ENCODE peak calls at places on chromosomes 1 and 21, in nine cellular contexts. One of them, this sample, is unnamed.

GRCh38 chr1:54188291-54188690 is 11.5 kb downstream of the CYB5RL start:
- DNase-seq in right lobe of liver: no peak
- DNase-seq in A549: no peak
- DNase-seq in tibial nerve: no peak
- DNase-seq in heart left ventricle: no peak
- DNase-seq in ovary: no peak
- DNase-seq in lower leg skin: no peak
- DNase-seq in body of pancreas: no peak
- DNase-seq in IMR-90: peak; percentile 56
- DNase-seq in this sample: no peak

GRCh38 chr1:205313681-205314308 is 7.8 kb downstream of the NUAK2 start:
- DNase-seq in right lobe of liver: no peak
- DNase-seq in A549: no peak
- DNase-seq in tibial nerve: peak; percentile 36
- DNase-seq in heart left ventricle: peak; percentile 49
- DNase-seq in ovary: peak; percentile 48
- DNase-seq in lower leg skin: no peak
- DNase-seq in body of pancreas: peak; percentile 73
- DNase-seq in IMR-90: peak; percentile 86
- DNase-seq in this sample: no peak

GRCh38 chr21:35026617-35027557 is 22.2 kb downstream of the RUNX1 start:
- DNase-seq in right lobe of liver: peak; percentile 60
- DNase-seq in A549: no peak
- DNase-seq in tibial nerve: peak; percentile 29
- DNase-seq in heart left ventricle: peak; percentile 64
- DNase-seq in ovary: no peak
- DNase-seq in lower leg skin: peak; percentile 92
- DNase-seq in body of pancreas: peak; percentile 68
- DNase-seq in IMR-90: peak; percentile 48
- DNase-seq in this sample: peak; percentile 27

GRCh38 chr1:179293340-179294327 is at the start of gene SOAT1:
- DNase-seq in right lobe of liver: peak; percentile 99
- DNase-seq in A549: peak; percentile 94
- DNase-seq in tibial nerve: peak; percentile 93
- DNase-seq in heart left ventricle: peak; percentile 94
- DNase-seq in ovary: peak; percentile 94
- DNase-seq in lower leg skin: peak; percentile 99
- DNase-seq in body of pancreas: peak; percentile 95
- DNase-seq in IMR-90: peak; percentile 88
- DNase-seq in this sample: peak; percentile 83

GRCh38 chr1:165631403-165632151 is 543 bp downstream of the MGST3 start:
- DNase-seq in right lobe of liver: peak; percentile 54
- DNase-seq in A549: peak; percentile 61
- DNase-seq in tibial nerve: peak; percentile 54
- DNase-seq in heart left ventricle: peak; percentile 45
- DNase-seq in ovary: peak; percentile 58
- DNase-seq in lower leg skin: peak; percentile 94
- DNase-seq in body of pancreas: peak; percentile 66
- DNase-seq in IMR-90: peak; percentile 89
- DNase-seq in this sample: peak; percentile 43

GRCh38 chr1:22930235-22930912 is 42.3 kb downstream of the LACTBL1 start:
- DNase-seq in right lobe of liver: peak; percentile 51
- DNase-seq in A549: peak; percentile 82
- DNase-seq in tibial nerve: peak; percentile 12
- DNase-seq in heart left ventricle: peak; percentile 28
- DNase-seq in ovary: peak; percentile 36
- DNase-seq in lower leg skin: peak; percentile 21
- DNase-seq in body of pancreas: peak; percentile 22
- DNase-seq in IMR-90: peak; percentile 17
- DNase-seq in this sample: peak; percentile 54

GRCh38 chr1:83034846-83035245 is 964.1 kb downstream of the TTLL7 start:
- DNase-seq in right lobe of liver: no peak
- DNase-seq in A549: no peak
- DNase-seq in tibial nerve: no peak
- DNase-seq in heart left ventricle: no peak
- DNase-seq in ovary: no peak
- DNase-seq in lower leg skin: no peak
- DNase-seq in body of pancreas: no peak
- DNase-seq in IMR-90: no peak
- DNase-seq in this sample: no peak

GRCh38 chr1:206722751-206723499 is 38.2 kb downstream of the MAPKAPK2 start:
- DNase-seq in right lobe of liver: peak; percentile 49
- DNase-seq in A549: no peak
- DNase-seq in tibial nerve: no peak
- DNase-seq in heart left ventricle: no peak
- DNase-seq in ovary: no peak
- DNase-seq in lower leg skin: no peak
- DNase-seq in body of pancreas: no peak
- DNase-seq in IMR-90: no peak
- DNase-seq in this sample: no peak

GRCh38 chr1:91603409-91603808 is 102.8 kb downstream of the CDC7 start:
- DNase-seq in right lobe of liver: no peak
- DNase-seq in A549: no peak
- DNase-seq in tibial nerve: no peak
- DNase-seq in heart left ventricle: no peak
- DNase-seq in ovary: no peak
- DNase-seq in lower leg skin: no peak
- DNase-seq in body of pancreas: no peak
- DNase-seq in IMR-90: no peak
- DNase-seq in this sample: no peak

GRCh38 chr1:37946703-37947360 is at the start of gene INPP5B:
- DNase-seq in right lobe of liver: peak; percentile 96
- DNase-seq in A549: peak; percentile 95
- DNase-seq in tibial nerve: peak; percentile 90
- DNase-seq in heart left ventricle: peak; percentile 90
- DNase-seq in ovary: peak; percentile 90
- DNase-seq in lower leg skin: peak; percentile 96
- DNase-seq in body of pancreas: peak; percentile 90
- DNase-seq in IMR-90: peak; percentile 87
- DNase-seq in this sample: peak; percentile 92
- TF ChIP-seq POLR2A in right lobe of liver: peak; percentile 41
- TF ChIP-seq POLR2A in A549: no peak
- TF ChIP-seq POLR2A in tibial nerve: peak; percentile 45
- TF ChIP-seq POLR2A in heart left ventricle: no peak
- TF ChIP-seq POLR2A in ovary: peak; percentile 75
- TF ChIP-seq POLR2A in lower leg skin: no peak
- TF ChIP-seq POLR2A in body of pancreas: no peak
- TF ChIP-seq POLR2A in IMR-90: peak; percentile 7
- TF ChIP-seq POLR2A in this sample: peak; percentile 46

GRCh38 chr1:114112775-114113174 is 40.9 kb downstream of the SYT6 start:
- DNase-seq in right lobe of liver: no peak
- DNase-seq in A549: no peak
- DNase-seq in tibial nerve: no peak
- DNase-seq in heart left ventricle: no peak
- DNase-seq in ovary: no peak
- DNase-seq in lower leg skin: no peak
- DNase-seq in body of pancreas: no peak
- DNase-seq in IMR-90: no peak
- DNase-seq in this sample: no peak

GRCh38 chr1:114111731-114112661 is 41.7 kb downstream of the SYT6 start:
- DNase-seq in right lobe of liver: no peak
- DNase-seq in A549: peak; percentile 15
- DNase-seq in tibial nerve: no peak
- DNase-seq in heart left ventricle: no peak
- DNase-seq in ovary: no peak
- DNase-seq in lower leg skin: no peak
- DNase-seq in body of pancreas: no peak
- DNase-seq in IMR-90: no peak
- DNase-seq in this sample: no peak

GRCh38 chr1:114107474-114108175 is 46.0 kb downstream of the SYT6 start:
- DNase-seq in right lobe of liver: no peak
- DNase-seq in A549: no peak
- DNase-seq in tibial nerve: no peak
- DNase-seq in heart left ventricle: no peak
- DNase-seq in ovary: no peak
- DNase-seq in lower leg skin: no peak
- DNase-seq in body of pancreas: no peak
- DNase-seq in IMR-90: no peak
- DNase-seq in this sample: no peak

GRCh38 chr1:114108741-114109255 is 44.9 kb downstream of the SYT6 start:
- DNase-seq in right lobe of liver: no peak
- DNase-seq in A549: no peak
- DNase-seq in tibial nerve: no peak
- DNase-seq in heart left ventricle: no peak
- DNase-seq in ovary: no peak
- DNase-seq in lower leg skin: no peak
- DNase-seq in body of pancreas: peak; percentile 42
- DNase-seq in IMR-90: no peak
- DNase-seq in this sample: no peak

DNA sequence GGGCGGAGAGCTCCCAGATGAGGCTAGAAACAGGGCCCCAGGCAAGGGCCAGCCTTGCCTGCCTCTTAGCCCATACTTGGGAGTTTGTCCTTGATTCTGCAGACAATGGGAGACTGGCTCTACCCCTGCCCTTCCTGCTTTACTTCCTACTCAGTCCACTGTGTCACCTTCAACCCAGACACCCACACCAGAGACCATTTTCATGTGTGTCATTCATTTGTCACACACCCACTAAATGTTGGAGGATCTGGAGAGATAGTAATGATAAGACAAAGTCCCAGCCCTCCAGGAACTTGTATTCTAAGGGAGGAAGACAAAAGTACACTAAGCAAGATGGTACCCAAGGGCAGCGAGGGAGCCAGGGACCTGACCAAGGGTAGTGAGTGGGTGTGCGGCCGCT is 43.7 kb downstream of the SYT6 start:
- DNase-seq in right lobe of liver: no peak
- DNase-seq in A549: no peak
- DNase-seq in tibial nerve: no peak
- DNase-seq in heart left ventricle: no peak
- DNase-seq in ovary: no peak
- DNase-seq in lower leg skin: no peak
- DNase-seq in body of pancreas: no peak
- DNase-seq in IMR-90: no peak
- DNase-seq in this sample: no peak
- TF ChIP-seq POLR2A in right lobe of liver: no peak
- TF ChIP-seq POLR2A in A549: no peak
- TF ChIP-seq POLR2A in tibial nerve: no peak
- TF ChIP-seq POLR2A in heart left ventricle: no peak
- TF ChIP-seq POLR2A in ovary: no peak
- TF ChIP-seq POLR2A in lower leg skin: no peak
- TF ChIP-seq POLR2A in body of pancreas: no peak
- TF ChIP-seq POLR2A in IMR-90: no peak
- TF ChIP-seq POLR2A in this sample: no peak

GRCh38 chr1:182384387-182384960 is 7.1 kb downstream of the GLUL start:
- DNase-seq in right lobe of liver: no peak
- DNase-seq in A549: no peak
- DNase-seq in tibial nerve: peak; percentile 53
- DNase-seq in heart left ventricle: no peak
- DNase-seq in ovary: no peak
- DNase-seq in lower leg skin: peak; percentile 79
- DNase-seq in body of pancreas: no peak
- DNase-seq in IMR-90: no peak
- DNase-seq in this sample: no peak

GRCh38 chr1:182383934-182384333 is 7.7 kb downstream of the GLUL start:
- DNase-seq in right lobe of liver: no peak
- DNase-seq in A549: no peak
- DNase-seq in tibial nerve: no peak
- DNase-seq in heart left ventricle: no peak
- DNase-seq in ovary: no peak
- DNase-seq in lower leg skin: no peak
- DNase-seq in body of pancreas: no peak
- DNase-seq in IMR-90: no peak
- DNase-seq in this sample: no peak

GRCh38 chr1:182380199-182380598 is 11.4 kb downstream of the GLUL start:
- DNase-seq in right lobe of liver: no peak
- DNase-seq in A549: no peak
- DNase-seq in tibial nerve: no peak
- DNase-seq in heart left ventricle: no peak
- DNase-seq in ovary: no peak
- DNase-seq in lower leg skin: peak; percentile 66
- DNase-seq in body of pancreas: no peak
- DNase-seq in IMR-90: no peak
- DNase-seq in this sample: no peak

GRCh38 chr1:182381962-182382819 is 9.4 kb downstream of the GLUL start:
- DNase-seq in right lobe of liver: no peak
- DNase-seq in A549: no peak
- DNase-seq in tibial nerve: peak; percentile 45
- DNase-seq in heart left ventricle: no peak
- DNase-seq in ovary: no peak
- DNase-seq in lower leg skin: peak; percentile 78
- DNase-seq in body of pancreas: no peak
- DNase-seq in IMR-90: no peak
- DNase-seq in this sample: no peak

DNA sequence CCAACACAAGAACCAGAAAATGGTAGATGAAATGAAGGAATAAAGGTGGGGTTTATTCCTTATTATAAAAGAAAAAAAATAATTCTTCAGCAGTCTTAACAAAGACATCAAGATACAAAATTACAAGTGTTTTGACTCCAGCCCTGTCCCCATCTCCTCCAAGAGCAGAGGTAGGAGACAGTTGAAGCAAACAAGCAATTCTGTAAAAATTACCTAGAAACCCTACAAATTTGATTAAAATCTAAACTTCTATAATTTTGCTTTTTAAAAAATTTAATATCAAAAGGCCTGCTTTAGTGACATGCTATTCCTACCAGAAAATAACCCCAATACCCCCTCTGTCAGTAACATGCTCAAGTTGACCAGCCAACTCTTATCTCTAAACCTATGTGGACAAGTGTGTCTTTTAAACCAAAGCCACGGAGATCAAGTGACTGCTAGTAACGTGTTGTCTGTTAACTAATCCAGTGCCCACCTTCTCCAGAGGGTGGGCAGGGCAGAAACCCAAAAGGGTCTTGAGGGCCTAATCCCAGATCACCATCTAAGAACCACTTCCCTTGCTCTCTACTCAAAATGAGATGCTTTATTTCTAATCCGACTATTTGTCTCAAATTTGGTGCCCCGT is 8.4 kb downstream of the GLUL start:
- DNase-seq in right lobe of liver: no peak
- DNase-seq in A549: no peak
- DNase-seq in tibial nerve: peak; percentile 44
- DNase-seq in heart left ventricle: no peak
- DNase-seq in ovary: no peak
- DNase-seq in lower leg skin: peak; percentile 69
- DNase-seq in body of pancreas: no peak
- DNase-seq in IMR-90: no peak
- DNase-seq in this sample: no peak
- TF ChIP-seq POLR2A in right lobe of liver: no peak
- TF ChIP-seq POLR2A in A549: no peak
- TF ChIP-seq POLR2A in tibial nerve: no peak
- TF ChIP-seq POLR2A in heart left ventricle: no peak
- TF ChIP-seq POLR2A in ovary: no peak
- TF ChIP-seq POLR2A in lower leg skin: no peak
- TF ChIP-seq POLR2A in body of pancreas: no peak
- TF ChIP-seq POLR2A in IMR-90: no peak
- TF ChIP-seq POLR2A in this sample: no peak

DNA sequence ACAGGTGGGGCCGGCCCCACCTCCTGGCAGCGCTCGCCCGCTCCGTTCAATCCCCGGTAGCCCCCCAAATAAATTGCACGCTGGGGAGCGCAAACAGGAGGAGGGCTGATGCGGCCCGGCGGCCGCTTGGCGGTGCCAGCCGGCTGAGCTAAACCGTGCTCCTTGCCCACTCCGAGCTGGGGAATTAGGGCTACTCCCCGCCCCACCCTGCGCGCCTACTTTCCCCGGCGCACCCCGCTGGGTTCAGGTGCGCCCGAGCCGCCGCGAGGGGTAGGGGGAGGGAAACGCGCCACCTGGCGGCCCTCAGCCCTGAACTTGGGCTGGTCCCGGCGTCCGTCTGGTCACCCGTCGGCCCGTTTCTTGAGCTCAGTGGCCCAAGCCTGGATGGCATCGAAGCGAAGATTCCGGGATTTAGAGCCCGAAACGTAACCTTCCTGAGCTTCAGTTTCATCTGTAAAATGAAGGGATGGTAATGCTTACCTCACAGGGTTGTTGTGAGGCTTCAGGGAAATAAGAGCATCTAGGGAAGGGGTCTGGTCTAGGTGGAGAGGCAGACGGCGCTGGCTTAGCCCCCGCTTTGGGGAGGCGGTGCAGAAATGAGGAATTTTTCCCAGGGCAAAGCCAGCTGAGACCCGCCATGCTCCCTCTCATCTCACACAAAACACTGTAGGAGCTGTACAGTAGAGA is 547 bp upstream of the MYCL start:
- DNase-seq in right lobe of liver: peak; percentile 87
- DNase-seq in A549: peak; percentile 48
- DNase-seq in tibial nerve: peak; percentile 35
- DNase-seq in heart left ventricle: peak; percentile 69
- DNase-seq in ovary: peak; percentile 42
- DNase-seq in lower leg skin: peak; percentile 91
- DNase-seq in body of pancreas: peak; percentile 87
- DNase-seq in IMR-90: peak; percentile 26
- DNase-seq in this sample: no peak
- TF ChIP-seq POLR2A in right lobe of liver: no peak
- TF ChIP-seq POLR2A in A549: no peak
- TF ChIP-seq POLR2A in tibial nerve: no peak
- TF ChIP-seq POLR2A in heart left ventricle: no peak
- TF ChIP-seq POLR2A in ovary: no peak
- TF ChIP-seq POLR2A in lower leg skin: no peak
- TF ChIP-seq POLR2A in body of pancreas: no peak
- TF ChIP-seq POLR2A in IMR-90: no peak
- TF ChIP-seq POLR2A in this sample: no peak

This sample was measured in H54.